ENCODE peak calls at places on chromosomes 1 and 21, in six cellular contexts. C is Panc1, E is transverse colon, U is Caco-2, V is heart left ventricle, Y is upper lobe of right lung. K is an unnamed sample.
A peak's percentile ranks its signal among the peaks of the same experiment; 100 is the strongest.

GRCh38 chr1:39981957-39982356 is 27.0 kb downstream of the MFSD2A start:
- DNase-seq in V (no peak), C (peak; percentile 17), Y (peak; percentile 15), U (no peak), E (peak; percentile 15), K (no peak)

GRCh38 chr1:47940321-47940720 is 56.9 kb downstream of the TRABD2B start:
- DNase-seq in Y (no peak), U (no peak), C (no peak), E (no peak), V (no peak), K (no peak)

GRCh38 chr21:45294509-45295291 is 7.0 kb upstream of the POFUT2 start:
- DNase-seq in V (peak; percentile 93), C (no peak), U (no peak), E (peak; percentile 78), Y (peak; percentile 77), K (peak; percentile 94)

GRCh38 chr1:222792744-222793143 is 22.1 kb upstream of the DISP1 start:
- DNase-seq in Y (no peak), E (no peak), C (no peak), V (no peak), U (no peak), K (no peak)

GRCh38 chr1:67978988-67979516 is 71.4 kb downstream of the DIRAS3 start:
- DNase-seq in E (no peak), V (no peak), C (no peak), Y (no peak), U (no peak), K (no peak)

GRCh38 chr1:215344534-215344933 is 222.6 kb upstream of the KCTD3 start:
- DNase-seq in Y (no peak), C (no peak), V (no peak), E (no peak), U (no peak), K (no peak)

GRCh38 chr1:58047265-58047858 is 499.2 kb downstream of the OMA1 start:
- DNase-seq in C (no peak), E (peak; percentile 21), Y (no peak), U (no peak), V (no peak), K (peak; percentile 18)

GRCh38 chr1:165129568-165130164 is 226.8 kb downstream of the LMX1A start:
- DNase-seq in U (peak; percentile 84), C (no peak), Y (peak; percentile 68), V (peak; percentile 58), E (peak; percentile 63), K (peak; percentile 63)

GRCh38 chr1:203553501-203553900 is 59.5 kb downstream of the OPTC start:
- DNase-seq in C (no peak), V (no peak), Y (no peak), U (no peak), E (no peak), K (no peak)

GRCh38 chr1:222632749-222633148 is 14.9 kb downstream of the MIA3 start:
- DNase-seq in U (no peak), Y (no peak), E (no peak), V (no peak), C (no peak), K (no peak)

GRCh38 chr21:25396135-25396711 is 211.1 kb downstream of the MRPL39 start:
- DNase-seq in C (no peak), E (no peak), Y (no peak), V (no peak), U (no peak), K (peak; percentile 9)

GRCh38 chr1:111214884-111215283 is 12.6 kb upstream of the CHI3L2 start:
- DNase-seq in U (no peak), Y (no peak), C (no peak), V (no peak), E (no peak), K (no peak)

GRCh38 chr1:913491-914252 is 10.1 kb upstream of the SAMD11 start:
- DNase-seq in V (peak; percentile 46), Y (peak; percentile 58), E (no peak), C (no peak), U (peak; percentile 19), K (peak; percentile 62)

GRCh38 chr1:2314297-2314802 is 77.0 kb downstream of the MORN1 start:
- DNase-seq in Y (peak; percentile 88), E (peak; percentile 56), V (peak; percentile 85), C (no peak), U (peak; percentile 73), K (peak; percentile 91)

GRCh38 chr1:85576642-85577420 is 3.7 kb upstream of the CCN1 start:
- DNase-seq in C (peak; percentile 63), V (peak; percentile 92), E (peak; percentile 78), Y (peak; percentile 92), U (peak; percentile 76), K (peak; percentile 96)

GRCh38 chr1:234987415-234988159 is 141.1 kb downstream of the TOMM20 start:
- DNase-seq in E (peak; percentile 68), U (peak; percentile 87), V (no peak), C (no peak), Y (no peak), K (peak; percentile 86)

GRCh38 chr1:65489481-65489880 is 69.0 kb downstream of the LEPR start:
- DNase-seq in Y (no peak), E (no peak), U (no peak), C (no peak), V (no peak), K (no peak)

GRCh38 chr1:188668083-188668482 is 1809.6 kb downstream of the BRINP3 start:
- DNase-seq in C (no peak), E (no peak), Y (no peak), U (no peak), V (no peak), K (no peak)

GRCh38 chr1:20361805-20362381 is 71.2 kb downstream of the VWA5B1 start:
- DNase-seq in E (peak; percentile 70), V (peak; percentile 83), U (peak; percentile 60), C (peak; percentile 18), Y (no peak), K (peak; percentile 86)

GRCh38 chr1:202811296-202812175 is 782 bp downstream of the PCAT6 start:
- DNase-seq in Y (no peak), E (peak; percentile 44), V (peak; percentile 66), C (no peak), U (no peak), K (no peak)

GRCh38 chr1:53396563-53397268 is 62.5 kb upstream of the DMRTB1 start:
- DNase-seq in E (no peak), U (no peak), C (no peak), V (no peak), Y (no peak), K (no peak)

GRCh38 chr1:156836041-156836654 is 19.5 kb upstream of the SH2D2A start:
- DNase-seq in U (no peak), E (no peak), V (no peak), Y (no peak), C (no peak), K (no peak)

DNA sequence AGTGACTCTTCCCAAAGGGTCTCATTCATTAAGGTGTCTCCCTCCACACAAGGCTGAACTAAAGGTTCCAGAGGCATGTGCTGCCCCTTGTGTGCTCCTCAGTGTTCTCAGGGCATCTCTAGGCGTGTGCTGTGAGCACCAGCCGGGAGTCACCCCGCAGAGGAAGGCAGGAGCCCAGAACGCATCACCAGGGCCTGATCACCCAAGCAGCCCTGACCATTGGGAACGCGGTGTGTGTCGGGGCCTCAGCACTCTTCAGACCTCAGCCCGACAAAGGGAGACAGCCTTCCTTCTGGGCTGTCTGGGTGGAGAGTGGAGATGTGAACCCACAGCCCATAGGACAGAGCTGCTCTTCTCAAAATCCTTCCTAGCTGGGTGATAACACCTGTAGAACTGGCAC is 9.1 kb downstream of the SLC37A1 start:
- DNase-seq in E (no peak), V (no peak), Y (no peak), C (no peak), U (no peak), K (no peak)
- H3K4me1 ChIP-seq in E (peaks cover 46% of the 10 kb centered on the region), V (peaks cover 15% of the 10 kb centered on the region), Y (peaks cover 46% of the 10 kb centered on the region), C (peaks cover 5% of the 10 kb centered on the region), U (no peaks in the 10 kb centered on the region), K (peaks cover 3% of the 10 kb centered on the region)

GRCh38 chr1:4411862-4412261 is 242.5 kb upstream of the AJAP1 start:
- DNase-seq in C (no peak), Y (no peak), U (no peak), E (no peak), V (no peak), K (no peak)
- H3K4me3 ChIP-seq in C (no peak overlapping the region), Y (no peak overlapping the region), U (no peak overlapping the region), E (no peak overlapping the region), V (no peak overlapping the region), K (no peak overlapping the region)

GRCh38 chr21:46457801-46458314 is 833 bp upstream of the DIP2A start:
- DNase-seq in Y (peak; percentile 82), U (peak; percentile 51), V (peak; percentile 79), E (peak; percentile 37), C (no peak), K (no peak)
- H3K4me1 ChIP-seq in Y (peaks cover 26% of the 10 kb centered on the region), U (peaks cover 6% of the 10 kb centered on the region), V (peaks cover 35% of the 10 kb centered on the region), E (peaks cover 44% of the 10 kb centered on the region), C (peaks cover 3% of the 10 kb centered on the region), K (peaks cover 20% of the 10 kb centered on the region)

GRCh38 chr1:182848736-182849135 is 9.6 kb downstream of the DHX9 start:
- DNase-seq in V (no peak), E (no peak), Y (no peak), U (no peak), C (no peak), K (no peak)

GRCh38 chr1:182845894-182846293 is 6.7 kb downstream of the DHX9 start:
- DNase-seq in Y (no peak), E (no peak), U (no peak), C (no peak), V (no peak), K (no peak)

GRCh38 chr1:182842265-182842664 is 3.1 kb downstream of the DHX9 start:
- DNase-seq in Y (no peak), C (no peak), E (no peak), U (no peak), V (no peak), K (no peak)

GRCh38 chr1:182847105-182847504 is 8.0 kb downstream of the DHX9 start:
- DNase-seq in C (no peak), E (no peak), V (no peak), Y (no peak), U (no peak), K (no peak)

GRCh38 chr1:182845379-182845778 is 6.2 kb downstream of the DHX9 start:
- DNase-seq in E (no peak), V (no peak), C (no peak), Y (no peak), U (no peak), K (no peak)
- H3K4me3 ChIP-seq in E (no peak overlapping the region), V (no peak overlapping the region), C (no peak overlapping the region), Y (no peak overlapping the region), U (no peak overlapping the region), K (no peak overlapping the region)

GRCh38 chr1:208221291-208221622 is 22.9 kb downstream of the PLXNA2 start:
- DNase-seq in U (no peak), E (no peak), Y (no peak), C (no peak), V (no peak), K (no peak)
- H3K4me1 ChIP-seq in U (peaks cover 3% of the 10 kb centered on the region), E (peaks cover 8% of the 10 kb centered on the region), Y (peaks cover 68% of the 10 kb centered on the region), C (no peaks in the 10 kb centered on the region), V (peaks cover 64% of the 10 kb centered on the region), K (peaks cover 21% of the 10 kb centered on the region)

DNA sequence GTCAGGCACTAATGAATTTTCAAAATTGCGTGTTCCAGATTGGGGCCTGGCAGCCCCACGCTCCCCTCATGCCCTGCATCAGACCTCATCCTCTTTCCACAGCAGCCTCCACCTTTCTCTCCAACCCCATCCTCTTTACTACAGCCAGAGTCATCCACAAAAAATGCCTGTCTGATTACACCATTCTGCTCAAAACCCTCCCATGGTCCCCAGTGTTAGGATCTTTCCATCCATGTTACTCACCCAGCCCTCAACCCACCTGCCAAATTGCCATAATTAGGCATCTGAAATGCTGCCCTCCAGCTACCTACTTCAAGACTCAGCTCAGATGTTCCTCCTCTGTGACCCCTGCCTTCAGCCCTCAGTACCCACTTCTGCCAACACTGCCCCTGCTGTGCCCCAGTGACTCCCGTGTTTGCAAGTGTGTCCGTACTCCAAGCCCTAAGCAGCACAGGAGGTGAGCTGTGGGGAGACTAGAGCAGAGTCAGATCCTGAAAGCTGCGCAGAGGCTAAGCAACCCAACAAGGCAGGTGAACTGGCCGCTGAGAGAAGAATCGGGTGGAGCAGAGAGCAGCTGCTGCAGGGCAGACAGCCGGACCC is 715 bp upstream of the ARTN start:
- DNase-seq in Y (no peak), U (no peak), C (no peak), V (no peak), E (no peak), K (no peak)
- H3K4me3 ChIP-seq in Y (peak overlapping the region; percentile 46), U (peak overlapping the region; percentile 37), C (no peak overlapping the region), V (peak overlapping the region; percentile 40), E (peak overlapping the region; percentile 24), K (no peak overlapping the region)